ENCODE peak calls at places on chromosomes 2 and 18, in nine cellular contexts. One of them, this sample, is unnamed.

GRCh38 chr2:231162036-231162345 is 36.4 kb upstream of the ARMC9 start:
- DNase-seq in colonic mucosa: no peak
- DNase-seq in astrocyte of the spinal cord: peak
- DNase-seq in upper lobe of right lung: no peak
- DNase-seq in brain microvascular endothelial cell: peak
- DNase-seq in A549: no peak
- DNase-seq in spleen: no peak
- DNase-seq in activated B cell treated with CpG ODN at 0.5 μM for 24 hours: no peak
- DNase-seq in transverse colon: no peak
- DNase-seq in this sample: no peak

GRCh38 chr2:86186431-86186830 is 8.8 kb downstream of the IMMT start:
- DNase-seq in colonic mucosa: no peak
- DNase-seq in astrocyte of the spinal cord: no peak
- DNase-seq in upper lobe of right lung: no peak
- DNase-seq in brain microvascular endothelial cell: no peak
- DNase-seq in A549: no peak
- DNase-seq in spleen: no peak
- DNase-seq in activated B cell treated with CpG ODN at 0.5 μM for 24 hours: no peak
- DNase-seq in transverse colon: no peak
- DNase-seq in this sample: no peak

GRCh38 chr2:175690113-175690716 is 311.9 kb downstream of the LNPK start:
- DNase-seq in colonic mucosa: peak
- DNase-seq in astrocyte of the spinal cord: peak
- DNase-seq in upper lobe of right lung: no peak
- DNase-seq in brain microvascular endothelial cell: peak
- DNase-seq in A549: no peak
- DNase-seq in spleen: no peak
- DNase-seq in activated B cell treated with CpG ODN at 0.5 μM for 24 hours: no peak
- DNase-seq in transverse colon: peak
- DNase-seq in this sample: no peak

GRCh38 chr2:237876951-237877491 is 17.6 kb downstream of the RAMP1 start:
- DNase-seq in colonic mucosa: no peak
- DNase-seq in astrocyte of the spinal cord: no peak
- DNase-seq in upper lobe of right lung: peak
- DNase-seq in brain microvascular endothelial cell: no peak
- DNase-seq in A549: no peak
- DNase-seq in spleen: no peak
- DNase-seq in activated B cell treated with CpG ODN at 0.5 μM for 24 hours: peak
- DNase-seq in transverse colon: no peak
- DNase-seq in this sample: no peak

GRCh38 chr2:23553561-23553960 is 168.6 kb downstream of the KLHL29 start:
- DNase-seq in colonic mucosa: no peak
- DNase-seq in astrocyte of the spinal cord: no peak
- DNase-seq in upper lobe of right lung: no peak
- DNase-seq in brain microvascular endothelial cell: no peak
- DNase-seq in A549: no peak
- DNase-seq in spleen: no peak
- DNase-seq in activated B cell treated with CpG ODN at 0.5 μM for 24 hours: no peak
- DNase-seq in transverse colon: no peak
- DNase-seq in this sample: no peak

GRCh38 chr18:65202091-65202490 is 548.7 kb upstream of the CDH7 start:
- DNase-seq in colonic mucosa: no peak
- DNase-seq in astrocyte of the spinal cord: no peak
- DNase-seq in upper lobe of right lung: no peak
- DNase-seq in brain microvascular endothelial cell: no peak
- DNase-seq in A549: no peak
- DNase-seq in spleen: no peak
- DNase-seq in activated B cell treated with CpG ODN at 0.5 μM for 24 hours: no peak
- DNase-seq in transverse colon: no peak
- DNase-seq in this sample: no peak

GRCh38 chr2:20050104-20050711 is 1.2 kb downstream of the LAPTM4A start:
- DNase-seq in colonic mucosa: peak
- DNase-seq in astrocyte of the spinal cord: peak
- DNase-seq in upper lobe of right lung: no peak
- DNase-seq in brain microvascular endothelial cell: no peak
- DNase-seq in A549: no peak
- DNase-seq in spleen: no peak
- DNase-seq in activated B cell treated with CpG ODN at 0.5 μM for 24 hours: no peak
- DNase-seq in transverse colon: peak
- DNase-seq in this sample: no peak

GRCh38 chr2:212311807-212312404 is 226.7 kb downstream of the ERBB4 start:
- DNase-seq in colonic mucosa: no peak
- DNase-seq in astrocyte of the spinal cord: no peak
- DNase-seq in upper lobe of right lung: no peak
- DNase-seq in brain microvascular endothelial cell: no peak
- DNase-seq in A549: no peak
- DNase-seq in spleen: no peak
- DNase-seq in activated B cell treated with CpG ODN at 0.5 μM for 24 hours: no peak
- DNase-seq in transverse colon: no peak
- DNase-seq in this sample: no peak

GRCh38 chr2:205925373-205926337 is 160.3 kb downstream of the INO80D start:
- DNase-seq in colonic mucosa: peak
- DNase-seq in astrocyte of the spinal cord: peak
- DNase-seq in upper lobe of right lung: peak
- DNase-seq in brain microvascular endothelial cell: peak
- DNase-seq in A549: peak
- DNase-seq in spleen: peak
- DNase-seq in activated B cell treated with CpG ODN at 0.5 μM for 24 hours: peak
- DNase-seq in transverse colon: peak
- DNase-seq in this sample: peak

GRCh38 chr2:10617241-10617640 is 72.5 kb downstream of the NOL10 start:
- DNase-seq in colonic mucosa: no peak
- DNase-seq in astrocyte of the spinal cord: no peak
- DNase-seq in upper lobe of right lung: no peak
- DNase-seq in brain microvascular endothelial cell: no peak
- DNase-seq in A549: no peak
- DNase-seq in spleen: no peak
- DNase-seq in activated B cell treated with CpG ODN at 0.5 μM for 24 hours: no peak
- DNase-seq in transverse colon: no peak
- DNase-seq in this sample: no peak

GRCh38 chr2:39027427-39027826 is 93.4 kb downstream of the SOS1 start:
- DNase-seq in colonic mucosa: no peak
- DNase-seq in astrocyte of the spinal cord: no peak
- DNase-seq in upper lobe of right lung: no peak
- DNase-seq in brain microvascular endothelial cell: no peak
- DNase-seq in A549: no peak
- DNase-seq in spleen: no peak
- DNase-seq in activated B cell treated with CpG ODN at 0.5 μM for 24 hours: no peak
- DNase-seq in transverse colon: no peak
- DNase-seq in this sample: no peak

GRCh38 chr2:9805435-9806297 is 37.6 kb upstream of the TAF1B start:
- DNase-seq in colonic mucosa: no peak
- DNase-seq in astrocyte of the spinal cord: no peak
- DNase-seq in upper lobe of right lung: no peak
- DNase-seq in brain microvascular endothelial cell: no peak
- DNase-seq in A549: no peak
- DNase-seq in spleen: peak
- DNase-seq in activated B cell treated with CpG ODN at 0.5 μM for 24 hours: peak
- DNase-seq in transverse colon: no peak
- DNase-seq in this sample: no peak

GRCh38 chr2:27442282-27442980 is at the start of gene KRTCAP3:
- DNase-seq in colonic mucosa: peak
- DNase-seq in astrocyte of the spinal cord: no peak
- DNase-seq in upper lobe of right lung: peak
- DNase-seq in brain microvascular endothelial cell: no peak
- DNase-seq in A549: no peak
- DNase-seq in spleen: peak
- DNase-seq in activated B cell treated with CpG ODN at 0.5 μM for 24 hours: peak
- DNase-seq in transverse colon: peak
- DNase-seq in this sample: peak

GRCh38 chr2:22282215-22282614 is 1102.8 kb upstream of the KLHL29 start:
- DNase-seq in colonic mucosa: no peak
- DNase-seq in astrocyte of the spinal cord: no peak
- DNase-seq in upper lobe of right lung: no peak
- DNase-seq in brain microvascular endothelial cell: no peak
- DNase-seq in A549: no peak
- DNase-seq in spleen: no peak
- DNase-seq in activated B cell treated with CpG ODN at 0.5 μM for 24 hours: no peak
- DNase-seq in transverse colon: no peak
- DNase-seq in this sample: no peak

GRCh38 chr18:11176416-11176815 is 27.0 kb upstream of the PIEZO2 start:
- DNase-seq in colonic mucosa: no peak
- DNase-seq in astrocyte of the spinal cord: peak
- DNase-seq in upper lobe of right lung: no peak
- DNase-seq in brain microvascular endothelial cell: peak
- DNase-seq in A549: no peak
- DNase-seq in spleen: no peak
- DNase-seq in activated B cell treated with CpG ODN at 0.5 μM for 24 hours: no peak
- DNase-seq in transverse colon: no peak
- DNase-seq in this sample: no peak

GRCh38 chr2:3355951-3356569 is 21.6 kb downstream of the EIPR1 start:
- DNase-seq in colonic mucosa: no peak
- DNase-seq in astrocyte of the spinal cord: no peak
- DNase-seq in upper lobe of right lung: no peak
- DNase-seq in brain microvascular endothelial cell: no peak
- DNase-seq in A549: no peak
- DNase-seq in spleen: no peak
- DNase-seq in activated B cell treated with CpG ODN at 0.5 μM for 24 hours: no peak
- DNase-seq in transverse colon: no peak
- DNase-seq in this sample: no peak

GRCh38 chr18:75130591-75131274 is 78.2 kb downstream of the PTGR3 start:
- DNase-seq in colonic mucosa: peak
- DNase-seq in astrocyte of the spinal cord: peak
- DNase-seq in upper lobe of right lung: no peak
- DNase-seq in brain microvascular endothelial cell: no peak
- DNase-seq in A549: no peak
- DNase-seq in spleen: peak
- DNase-seq in activated B cell treated with CpG ODN at 0.5 μM for 24 hours: no peak
- DNase-seq in transverse colon: no peak
- DNase-seq in this sample: no peak
- TF ChIP-seq CTCF in colonic mucosa: no peak
- TF ChIP-seq CTCF in astrocyte of the spinal cord: peak
- TF ChIP-seq CTCF in upper lobe of right lung: no peak
- TF ChIP-seq CTCF in brain microvascular endothelial cell: peak
- TF ChIP-seq CTCF in A549: no peak
- TF ChIP-seq CTCF in spleen: peak
- TF ChIP-seq CTCF in activated B cell treated with CpG ODN at 0.5 μM for 24 hours: no peak
- TF ChIP-seq CTCF in transverse colon: no peak
- TF ChIP-seq CTCF in this sample: no peak

DNA sequence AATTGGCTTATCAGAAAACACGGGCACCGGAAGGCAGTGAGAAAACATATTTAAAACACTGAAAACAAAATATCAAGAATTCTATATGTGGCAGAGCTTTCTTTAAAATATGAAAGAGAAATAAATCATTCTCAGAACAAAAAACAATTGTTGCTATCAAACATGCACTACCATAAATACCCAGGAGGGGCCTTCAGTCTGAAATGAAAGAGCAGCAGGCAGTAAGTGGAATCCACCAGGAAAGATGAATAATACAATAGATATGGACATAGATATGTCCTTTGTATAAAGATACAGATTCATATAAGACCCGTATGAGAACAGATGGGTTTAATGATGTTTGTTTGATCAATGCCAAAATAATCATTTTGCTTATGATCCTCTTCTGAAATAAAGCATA is 142.0 kb downstream of the TMEM18 start:
- DNase-seq in colonic mucosa: no peak
- DNase-seq in astrocyte of the spinal cord: no peak
- DNase-seq in upper lobe of right lung: no peak
- DNase-seq in brain microvascular endothelial cell: peak
- DNase-seq in A549: no peak
- DNase-seq in spleen: no peak
- DNase-seq in activated B cell treated with CpG ODN at 0.5 μM for 24 hours: no peak
- DNase-seq in transverse colon: no peak
- DNase-seq in this sample: no peak
- TF ChIP-seq CTCF in colonic mucosa: no peak
- TF ChIP-seq CTCF in astrocyte of the spinal cord: no peak
- TF ChIP-seq CTCF in upper lobe of right lung: no peak
- TF ChIP-seq CTCF in brain microvascular endothelial cell: peak
- TF ChIP-seq CTCF in A549: no peak
- TF ChIP-seq CTCF in spleen: no peak
- TF ChIP-seq CTCF in activated B cell treated with CpG ODN at 0.5 μM for 24 hours: no peak
- TF ChIP-seq CTCF in transverse colon: no peak
- TF ChIP-seq CTCF in this sample: no peak

GRCh38 chr2:119126650-119127049 is 31.9 kb downstream of the C1QL2 start:
- DNase-seq in colonic mucosa: peak
- DNase-seq in astrocyte of the spinal cord: no peak
- DNase-seq in upper lobe of right lung: peak
- DNase-seq in brain microvascular endothelial cell: no peak
- DNase-seq in A549: peak
- DNase-seq in spleen: no peak
- DNase-seq in activated B cell treated with CpG ODN at 0.5 μM for 24 hours: no peak
- DNase-seq in transverse colon: peak
- DNase-seq in this sample: peak
- TF ChIP-seq CTCF in colonic mucosa: peak
- TF ChIP-seq CTCF in astrocyte of the spinal cord: peak
- TF ChIP-seq CTCF in upper lobe of right lung: peak
- TF ChIP-seq CTCF in brain microvascular endothelial cell: peak
- TF ChIP-seq CTCF in A549: peak
- TF ChIP-seq CTCF in spleen: no peak
- TF ChIP-seq CTCF in activated B cell treated with CpG ODN at 0.5 μM for 24 hours: no peak
- TF ChIP-seq CTCF in transverse colon: peak
- TF ChIP-seq CTCF in this sample: peak

GRCh38 chr2:44785433-44785832 is 156.1 kb upstream of the SIX3 start:
- DNase-seq in colonic mucosa: no peak
- DNase-seq in astrocyte of the spinal cord: no peak
- DNase-seq in upper lobe of right lung: no peak
- DNase-seq in brain microvascular endothelial cell: no peak
- DNase-seq in A549: no peak
- DNase-seq in spleen: no peak
- DNase-seq in activated B cell treated with CpG ODN at 0.5 μM for 24 hours: no peak
- DNase-seq in transverse colon: no peak
- DNase-seq in this sample: no peak

GRCh38 chr2:44789446-44789845 is 152.1 kb upstream of the SIX3 start:
- DNase-seq in colonic mucosa: no peak
- DNase-seq in astrocyte of the spinal cord: no peak
- DNase-seq in upper lobe of right lung: no peak
- DNase-seq in brain microvascular endothelial cell: no peak
- DNase-seq in A549: no peak
- DNase-seq in spleen: no peak
- DNase-seq in activated B cell treated with CpG ODN at 0.5 μM for 24 hours: no peak
- DNase-seq in transverse colon: no peak
- DNase-seq in this sample: no peak

GRCh38 chr2:44786818-44787214 is 154.7 kb upstream of the SIX3 start:
- DNase-seq in colonic mucosa: no peak
- DNase-seq in astrocyte of the spinal cord: no peak
- DNase-seq in upper lobe of right lung: no peak
- DNase-seq in brain microvascular endothelial cell: no peak
- DNase-seq in A549: no peak
- DNase-seq in spleen: no peak
- DNase-seq in activated B cell treated with CpG ODN at 0.5 μM for 24 hours: no peak
- DNase-seq in transverse colon: no peak
- DNase-seq in this sample: no peak

GRCh38 chr2:44786045-44786817 is 155.3 kb upstream of the SIX3 start:
- DNase-seq in colonic mucosa: no peak
- DNase-seq in astrocyte of the spinal cord: no peak
- DNase-seq in upper lobe of right lung: no peak
- DNase-seq in brain microvascular endothelial cell: no peak
- DNase-seq in A549: no peak
- DNase-seq in spleen: no peak
- DNase-seq in activated B cell treated with CpG ODN at 0.5 μM for 24 hours: no peak
- DNase-seq in transverse colon: no peak
- DNase-seq in this sample: peak

DNA sequence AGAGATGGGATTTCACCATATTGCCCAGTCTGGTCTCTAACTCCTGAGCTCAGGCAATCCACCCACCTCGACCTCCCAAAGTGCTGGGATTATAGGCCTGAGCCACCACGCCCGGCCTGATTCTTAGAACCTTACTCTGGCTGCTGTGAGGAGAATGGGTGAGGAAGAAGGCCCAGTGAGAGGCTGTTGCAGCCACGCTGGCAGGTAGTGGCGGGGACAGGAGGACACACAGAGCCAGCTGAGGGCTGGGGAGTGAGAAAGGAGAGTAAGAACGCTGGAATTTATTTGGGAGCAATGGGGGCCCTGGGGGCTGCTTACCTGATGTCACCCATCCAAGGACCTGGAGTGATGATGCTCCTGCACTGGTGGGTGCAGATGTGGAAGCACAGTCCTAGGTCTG is 153.8 kb upstream of the SIX3 start:
- DNase-seq in colonic mucosa: no peak
- DNase-seq in astrocyte of the spinal cord: no peak
- DNase-seq in upper lobe of right lung: no peak
- DNase-seq in brain microvascular endothelial cell: no peak
- DNase-seq in A549: no peak
- DNase-seq in spleen: no peak
- DNase-seq in activated B cell treated with CpG ODN at 0.5 μM for 24 hours: no peak
- DNase-seq in transverse colon: no peak
- DNase-seq in this sample: no peak
- TF ChIP-seq CTCF in colonic mucosa: no peak
- TF ChIP-seq CTCF in astrocyte of the spinal cord: no peak
- TF ChIP-seq CTCF in upper lobe of right lung: no peak
- TF ChIP-seq CTCF in brain microvascular endothelial cell: no peak
- TF ChIP-seq CTCF in A549: no peak
- TF ChIP-seq CTCF in spleen: no peak
- TF ChIP-seq CTCF in activated B cell treated with CpG ODN at 0.5 μM for 24 hours: no peak
- TF ChIP-seq CTCF in transverse colon: no peak
- TF ChIP-seq CTCF in this sample: no peak